ENCODE peak calls at places on chromosomes 5 and 9, in eight cellular contexts. C, W, S, H, K, B, M and O are unnamed samples. For H3K4me1, the result is how much of the 10 kb centered on the place peaks cover.

GRCh38 chr9:7892975-7893374 is 93.4 kb upstream of the DMAC1 start:
- DNase-seq in K (no peak), W (no peak), S (no peak), C (no peak), H (no peak), M (no peak), B (no peak), O (no peak)

GRCh38 chr5:1009359-1010180 is 968 bp downstream of the NKD2 start:
- DNase-seq in C (peak), M (no peak), H (peak), K (no peak), S (peak), B (no peak), W (no peak), O (peak)

GRCh38 chr9:128554155-128554862 is 1.9 kb downstream of the SPTAN1 start:
- DNase-seq in C (peak), H (peak), S (peak), K (no peak), M (peak), W (peak), B (peak), O (no peak)

GRCh38 chr5:158054388-158055092 is 195.6 kb upstream of the CLINT1 start:
- DNase-seq in M (no peak), B (no peak), S (no peak), C (no peak), W (no peak), K (no peak), H (no peak), O (no peak)

GRCh38 chr5:57715296-57715695 is 232.7 kb upstream of the ACTBL2 start:
- DNase-seq in M (no peak), H (no peak), B (peak), W (no peak), K (no peak), C (no peak), S (no peak), O (no peak)

GRCh38 chr9:105415344-105415980 is 32.4 kb upstream of the FSD1L start:
- DNase-seq in C (peak), K (no peak), H (peak), M (peak), S (peak), B (peak), W (peak), O (no peak)

GRCh38 chr9:80012557-80013330 is 441.0 kb downstream of the TLE4 start:
- DNase-seq in C (no peak), W (no peak), M (no peak), H (no peak), K (no peak), B (no peak), S (no peak), O (no peak)

GRCh38 chr9:115548826-115549225 is 430.9 kb upstream of the TNC start:
- DNase-seq in W (no peak), C (no peak), M (no peak), S (no peak), K (no peak), H (no peak), B (peak), O (no peak)

GRCh38 chr5:140041492-140042421 is 1.3 kb downstream of the NRG2 start:
- DNase-seq in W (peak), C (peak), M (peak), K (no peak), H (peak), B (peak), S (peak), O (peak)

GRCh38 chr5:173781826-173782670 is 106.1 kb upstream of the CPEB4 start:
- DNase-seq in B (peak), W (peak), C (peak), H (peak), M (peak), K (peak), S (peak), O (peak)

GRCh38 chr5:107669543-107670027 is 1.2 kb downstream of the EFNA5 start:
- DNase-seq in C (peak), B (peak), W (peak), S (peak), M (peak), H (peak), K (no peak), O (peak)

GRCh38 chr5:139982975-139983240 is 60.2 kb downstream of the NRG2 start:
- DNase-seq in M (no peak), K (no peak), B (no peak), W (no peak), C (no peak), H (no peak), S (no peak), O (no peak)

GRCh38 chr9:97480174-97480573 is 21.3 kb upstream of the TMOD1 start:
- DNase-seq in M (no peak), K (no peak), C (no peak), S (no peak), B (no peak), W (no peak), H (no peak), O (no peak)

GRCh38 chr5:42858031-42858643 is 46.4 kb upstream of the SELENOP start:
- DNase-seq in K (no peak), M (no peak), S (no peak), C (no peak), W (no peak), H (no peak), B (no peak), O (no peak)

GRCh38 chr5:75513841-75514240 is 2.1 kb downstream of the POLK start:
- DNase-seq in C (no peak), S (no peak), B (no peak), H (no peak), M (no peak), K (no peak), W (no peak), O (no peak)

GRCh38 chr5:57368010-57368409 is 114.6 kb downstream of the ACTBL2 start:
- DNase-seq in W (peak), C (no peak), M (no peak), S (no peak), H (no peak), K (no peak), B (peak), O (no peak)

GRCh38 chr9:82532504-82532903 is 530.4 kb downstream of the RASEF start:
- DNase-seq in C (no peak), K (no peak), S (no peak), H (no peak), M (no peak), W (no peak), B (peak), O (no peak)

GRCh38 chr9:131167146-131167692 is 41.8 kb downstream of the NUP214 start:
- DNase-seq in H (no peak), C (no peak), W (no peak), S (no peak), K (no peak), M (no peak), B (no peak), O (no peak)

GRCh38 chr5:153659337-153659736 is 168.9 kb downstream of the GRIA1 start:
- DNase-seq in C (no peak), S (no peak), W (no peak), K (no peak), H (no peak), B (peak), M (no peak), O (no peak)

GRCh38 chr5:7436521-7436920 is 40.6 kb downstream of the ADCY2 start:
- DNase-seq in H (no peak), B (no peak), W (no peak), S (no peak), M (no peak), C (no peak), K (no peak), O (no peak)

GRCh38 chr9:5951686-5952211 is 61.1 kb downstream of the MLANA start:
- DNase-seq in H (no peak), B (peak), K (no peak), S (no peak), W (peak), M (no peak), C (no peak), O (no peak)

GRCh38 chr5:34684281-34684979 is 28.3 kb downstream of the RAI14 start:
- DNase-seq in C (no peak), K (no peak), W (peak), M (no peak), B (peak), S (no peak), H (no peak), O (no peak)

GRCh38 chr9:79053613-79054012 is 518.2 kb upstream of the TLE4 start:
- DNase-seq in C (no peak), W (no peak), H (no peak), M (no peak), S (no peak), K (no peak), B (no peak), O (no peak)

GRCh38 chr9:132991351-132992300 is 13.1 kb downstream of the GFI1B start:
- DNase-seq in W (no peak), K (no peak), B (no peak), S (no peak), M (no peak), C (no peak), H (no peak), O (no peak)

GRCh38 chr5:83718195-83718825 is 2.3 kb downstream of the HAPLN1 start:
- DNase-seq in H (no peak), W (peak), S (no peak), K (no peak), M (peak), C (no peak), B (peak), O (no peak)

GRCh38 chr5:176388003-176388340 is 426 bp downstream of the NOP16 start:
- DNase-seq in C (no peak), S (no peak), H (no peak), M (no peak), K (no peak), B (peak), W (peak), O (no peak)

GRCh38 chr5:83368835-83369234 is 102.7 kb upstream of the VCAN start:
- DNase-seq in S (no peak), K (no peak), H (no peak), M (no peak), C (no peak), W (no peak), B (no peak), O (no peak)

GRCh38 chr9:122806661-122807060 is 6.7 kb downstream of the OR1K1 start:
- DNase-seq in K (no peak), W (no peak), C (no peak), B (no peak), S (no peak), H (no peak), M (no peak), O (no peak)

GRCh38 chr5:78597858-78598415 is 50.6 kb downstream of the LHFPL2 start:
- DNase-seq in S (no peak), W (no peak), B (peak), M (no peak), H (no peak), C (no peak), K (no peak), O (no peak)

GRCh38 chr9:130732793-130733221 is 39.2 kb downstream of the EXOSC2 start:
- DNase-seq in K (no peak), S (no peak), C (no peak), B (no peak), M (no peak), H (no peak), W (peak), O (no peak)

GRCh38 chr5:82347213-82347947 is 69.2 kb upstream of the RPS23 start:
- DNase-seq in K (peak), C (peak), H (no peak), S (no peak), B (peak), M (no peak), W (no peak), O (no peak)

GRCh38 chr5:76367623-76368366 is 35.3 kb upstream of the IQGAP2 start:
- DNase-seq in H (no peak), K (no peak), M (no peak), W (peak), B (peak), S (no peak), C (no peak), O (no peak)

GRCh38 chr9:78967557-78968212 is 604.1 kb upstream of the TLE4 start:
- DNase-seq in W (peak), K (no peak), C (no peak), B (peak), M (no peak), H (no peak), S (no peak), O (no peak)

GRCh38 chr9:104854613-104855012 is 73.3 kb downstream of the ABCA1 start:
- DNase-seq in C (no peak), H (no peak), S (no peak), W (no peak), B (no peak), K (no peak), M (no peak), O (no peak)

GRCh38 chr9:97564291-97565175 is 63.1 kb downstream of the TMOD1 start:
- DNase-seq in C (peak), K (no peak), S (peak), M (peak), B (peak), W (peak), H (no peak), O (no peak)

GRCh38 chr5:94811341-94811740 is 192.9 kb downstream of the SLF1 start:
- DNase-seq in W (no peak), S (no peak), K (no peak), B (no peak), M (no peak), C (no peak), H (no peak), O (no peak)

DNA sequence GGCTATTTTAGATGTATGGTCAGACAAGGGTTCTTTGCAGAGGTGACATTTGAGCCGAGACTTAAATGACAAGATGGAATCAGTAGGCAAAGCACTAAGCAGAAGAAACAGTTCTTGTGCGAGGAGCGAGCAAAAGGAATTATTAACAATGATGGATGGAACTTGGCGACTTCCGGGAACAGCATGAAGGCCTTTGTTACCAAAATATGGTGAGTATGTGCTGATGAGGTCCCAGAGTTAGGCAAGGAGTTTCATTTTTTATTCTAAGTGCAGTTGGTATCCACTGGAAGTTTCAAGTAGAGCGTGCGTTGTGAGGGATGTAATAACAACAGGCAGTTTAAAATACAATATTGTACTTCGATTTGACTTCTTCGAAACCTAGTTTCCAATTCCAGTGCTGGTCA is 1.6 kb upstream of the LNPEP start:
- DNase-seq in H (no peak), C (no peak), K (no peak), S (no peak), W (peak), B (peak), M (peak), O (no peak)
- TF ChIP-seq POLR2A in H (no peak), C (no peak), K (no peak), S (no peak), W (no peak), B (no peak), M (no peak), O (no peak)

GRCh38 chr5:53025506-53025905 is 36.4 kb downstream of the ITGA2 start:
- DNase-seq in M (no peak), B (no peak), H (no peak), S (no peak), C (no peak), W (no peak), K (no peak), O (no peak)

GRCh38 chr5:53024535-53024934 is 35.4 kb downstream of the ITGA2 start:
- DNase-seq in W (no peak), H (no peak), B (no peak), M (no peak), C (no peak), S (no peak), K (no peak), O (no peak)

GRCh38 chr5:53029608-53030007 is 40.5 kb downstream of the ITGA2 start:
- DNase-seq in M (no peak), B (no peak), H (no peak), W (no peak), C (no peak), S (no peak), K (no peak), O (no peak)

GRCh38 chr5:53030828-53031425 is 41.8 kb downstream of the ITGA2 start:
- DNase-seq in M (no peak), S (no peak), B (peak), W (no peak), K (no peak), H (no peak), C (no peak), O (no peak)

GRCh38 chr5:53027913-53028312 is 38.8 kb downstream of the ITGA2 start:
- DNase-seq in C (no peak), H (no peak), S (no peak), B (peak), M (no peak), K (no peak), W (peak), O (no peak)
- H3K4me1 ChIP-seq in C (under half), H (under half), S (under half), B (under half), M (under half), K (under half), W (half or more), O (under half)

DNA sequence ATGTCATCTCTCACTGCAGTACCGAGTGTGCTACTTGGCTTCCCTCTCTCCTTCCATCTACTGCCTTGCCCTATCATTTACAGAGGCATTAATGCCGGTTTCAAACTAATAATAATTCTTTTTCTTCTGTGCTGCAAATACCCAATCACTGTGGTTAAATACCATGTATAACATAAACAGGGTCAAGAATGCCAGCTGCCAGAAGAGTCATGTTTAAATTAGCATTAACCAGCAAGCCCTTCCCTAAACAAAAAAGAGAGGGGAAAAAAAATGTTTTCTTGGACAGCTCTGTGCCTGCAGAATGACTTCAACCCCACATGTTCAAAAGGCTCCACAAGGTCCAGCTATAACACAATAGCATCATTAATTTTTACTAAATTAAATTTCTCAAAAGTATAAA is 4.1 kb downstream of the LPAR1 start:
- DNase-seq in C (no peak), W (no peak), H (no peak), K (no peak), S (no peak), B (peak), M (no peak), O (no peak)
- H3K27ac ChIP-seq in C (no peak), W (no peak), H (peak), K (no peak), S (peak), B (peak), M (peak), O (no peak)

GRCh38 chr5:172777381-172778222 is 6.6 kb upstream of the DUSP1 start:
- DNase-seq in H (peak), K (peak), C (peak), B (peak), M (peak), W (peak), S (peak), O (peak)
- TF ChIP-seq POLR2A in H (no peak), K (no peak), C (no peak), B (no peak), M (peak), W (no peak), S (peak), O (peak)

DNA sequence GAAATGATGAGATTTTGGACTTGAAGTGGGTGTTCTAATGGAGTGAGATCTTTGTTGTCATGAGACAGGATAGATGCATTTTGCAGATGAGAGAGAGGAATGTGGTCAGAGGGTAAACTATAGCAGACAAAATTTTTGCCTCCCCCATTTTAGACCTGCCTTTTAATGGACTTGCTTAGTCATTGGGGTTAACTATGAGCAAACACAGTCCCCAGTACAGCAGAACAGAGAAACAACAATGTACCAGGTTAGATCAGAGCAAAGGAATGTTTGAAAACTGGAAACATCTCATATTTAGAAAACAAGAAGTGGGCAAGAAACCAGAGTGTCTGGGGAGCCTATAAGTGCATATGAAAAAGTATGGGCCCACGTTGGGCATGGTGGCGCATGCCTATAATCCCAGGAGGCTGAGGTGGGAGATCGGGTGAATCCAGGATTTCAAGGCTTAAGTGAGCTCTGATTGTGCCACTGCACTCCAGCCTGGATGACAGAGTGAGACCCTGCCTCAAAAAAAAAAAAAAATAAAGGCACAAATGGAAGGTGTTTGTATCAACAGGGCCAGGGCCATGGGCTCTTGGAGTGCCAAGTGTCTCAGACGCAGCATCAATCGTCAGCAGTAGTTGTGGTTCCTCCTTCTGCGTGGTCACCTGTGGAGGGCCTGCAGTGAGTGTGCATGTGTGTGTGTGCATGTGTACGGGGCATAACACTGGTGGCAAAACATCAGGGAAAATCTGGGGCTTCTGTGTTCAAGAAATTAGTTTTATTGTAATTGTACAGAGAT is 214.4 kb upstream of the S1PR3 start:
- DNase-seq in H (no peak), M (no peak), W (peak), B (peak), C (no peak), K (no peak), S (no peak), O (no peak)
- H3K4me1 ChIP-seq in H (under half), M (under half), W (half or more), B (under half), C (under half), K (under half), S (under half), O (under half)

DNA sequence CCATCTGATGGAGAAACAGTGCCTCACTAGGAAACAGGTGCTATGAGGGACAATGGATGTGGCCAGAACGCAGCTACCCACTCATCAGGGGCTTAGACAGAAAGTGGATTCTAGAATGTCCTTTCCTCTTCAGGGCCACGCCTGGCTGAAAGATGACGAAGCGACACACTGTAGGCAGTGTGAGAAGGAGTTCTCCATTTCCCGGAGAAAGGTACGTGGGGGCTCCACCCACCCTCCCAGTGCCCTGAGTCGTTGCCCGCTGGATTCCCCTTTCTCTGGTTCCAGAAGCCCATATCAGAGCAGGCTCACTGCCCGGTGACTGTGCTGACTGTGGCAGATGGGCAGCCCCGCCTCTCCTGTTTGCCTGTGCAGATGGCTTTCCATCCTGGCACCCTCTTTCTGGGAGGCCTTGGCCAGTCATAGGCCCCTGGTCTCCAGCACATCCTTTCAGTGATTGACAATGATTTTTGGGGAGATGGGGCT is 16.0 kb downstream of the HNRNPH1 start:
- DNase-seq in S (peak), B (no peak), K (no peak), H (peak), M (no peak), W (no peak), C (no peak), O (no peak)
- H3K27ac ChIP-seq in S (peak), B (no peak), K (peak), H (no peak), M (no peak), W (no peak), C (no peak), O (no peak)

GRCh38 chr5:56358703-56359428 is 125.7 kb upstream of the ANKRD55 start:
- DNase-seq in M (no peak), W (peak), B (peak), S (no peak), H (no peak), C (peak), K (no peak), O (peak)
- TF ChIP-seq POLR2A in M (no peak), W (no peak), B (no peak), S (no peak), H (no peak), C (no peak), K (no peak), O (peak)

GRCh38 chr9:136085815-136086212 is 9.3 kb downstream of the NACC2 start:
- DNase-seq in W (no peak), M (peak), C (no peak), H (no peak), S (peak), B (no peak), K (no peak), O (peak)
- H3K4me1 ChIP-seq in W (under half), M (under half), C (under half), H (half or more), S (half or more), B (under half), K (half or more), O (under half)